ENCODE peak calls at places on chromosome 14, in four cellular contexts. T is Daoy, X is cardiac muscle cell, I is esophagus squamous epithelium. Z is an unnamed sample.

GRCh38 chr14:57464013-57464730 is 29.5 kb downstream of the CCDC198 start:
- DNase-seq in T (peak), X (no peak), I (no peak), Z (peak)

GRCh38 chr14:56224691-56225681 is 106.8 kb downstream of the PELI2 start:
- DNase-seq in T (no peak), X (no peak), I (no peak), Z (no peak)

GRCh38 chr14:105201928-105202513 is 20.9 kb upstream of the NUDT14 start:
- DNase-seq in X (no peak), I (no peak), T (peak), Z (no peak)

GRCh38 chr14:73743431-73743931 is 29.3 kb upstream of the PNMA1 start:
- DNase-seq in I (no peak), T (peak), X (peak), Z (no peak)

GRCh38 chr14:50666772-50667490 is 1.2 kb downstream of the SAV1 start:
- DNase-seq in I (no peak), T (peak), X (peak), Z (peak)

GRCh38 chr14:103013028-103013427 is 44.3 kb downstream of the CDC42BPB start:
- DNase-seq in I (no peak), X (no peak), T (no peak), Z (no peak)

GRCh38 chr14:105700622-105701288 is 174.4 kb downstream of the TMEM121 start:
- DNase-seq in X (no peak), I (no peak), T (no peak), Z (no peak)

GRCh38 chr14:21300892-21301291 is 21.0 kb downstream of the RPGRIP1 start:
- DNase-seq in X (no peak), I (no peak), T (peak), Z (peak)

GRCh38 chr14:100846309-100846859 is 20.5 kb downstream of the MEG3 start:
- DNase-seq in X (no peak), T (no peak), I (no peak), Z (no peak)

GRCh38 chr14:70708717-70709570 is 67.2 kb downstream of the TTC9 start:
- DNase-seq in I (no peak), T (no peak), X (no peak), Z (no peak)

GRCh38 chr14:79373451-79373850 is 837.9 kb downstream of the DIO2 start:
- DNase-seq in I (no peak), T (no peak), X (no peak), Z (no peak)

GRCh38 chr14:34051966-34052657 is 101.2 kb upstream of the EGLN3 start:
- DNase-seq in T (peak), X (peak), I (no peak), Z (peak)

GRCh38 chr14:57461777-57462320 is 31.8 kb downstream of the CCDC198 start:
- DNase-seq in X (no peak), T (peak), I (no peak), Z (no peak)

GRCh38 chr14:102293784-102294183 is 11.2 kb downstream of the MOK start:
- DNase-seq in I (no peak), X (peak), T (peak), Z (peak)

GRCh38 chr14:99910337-99911268 is 117.4 kb downstream of the EML1 start:
- DNase-seq in I (no peak), X (peak), T (peak), Z (peak)

GRCh38 chr14:101197595-101198397 is 294.3 kb upstream of the RTL1 start:
- DNase-seq in X (no peak), T (no peak), I (no peak), Z (no peak)

GRCh38 chr14:67221248-67221981 is 19.8 kb upstream of the PALS1 start:
- DNase-seq in I (no peak), T (peak), X (no peak), Z (peak)

GRCh38 chr14:103885509-103885932 is 38.1 kb upstream of the PPP1R13B start:
- DNase-seq in I (no peak), T (no peak), X (no peak), Z (no peak)

GRCh38 chr14:36227802-36228201 is 51.3 kb upstream of the PTCSC3 start:
- DNase-seq in T (peak), I (no peak), X (no peak), Z (peak)

GRCh38 chr14:68655021-68655811 is 137.7 kb downstream of the ZFP36L1 start:
- DNase-seq in I (no peak), X (peak), T (no peak), Z (no peak)

GRCh38 chr14:103890836-103891666 is 37.2 kb upstream of the TDRD9 start:
- DNase-seq in I (no peak), X (no peak), T (no peak), Z (no peak)

GRCh38 chr14:25048170-25049126 is 1.5 kb downstream of the STXBP6 start:
- DNase-seq in I (no peak), X (peak), T (peak), Z (peak)

GRCh38 chr14:33668066-33668465 is 282.8 kb downstream of the EGLN3 start:
- DNase-seq in I (no peak), T (peak), X (no peak), Z (peak)